ENCODE peak calls at places on chromosomes 2 and 18, in four cellular contexts. L is H1, A is K562, Z is GM12878. Q is an unnamed sample.

GRCh38 chr2:48131503-48132293 is 225.4 kb upstream of the FBXO11 start:
- DNase-seq in L (no peak), A (peak; percentile 22), Z (no peak), Q (no peak)

GRCh38 chr2:204363513-204363912 is 181.8 kb upstream of the PARD3B start:
- DNase-seq in L (no peak), A (no peak), Z (no peak), Q (no peak)

GRCh38 chr18:57131782-57132181 is 15.1 kb upstream of the BOD1L2 start:
- DNase-seq in L (no peak), A (no peak), Z (no peak), Q (no peak)

GRCh38 chr2:86435531-86435930 is 5.6 kb upstream of the KDM3A start:
- DNase-seq in L (no peak), A (no peak), Z (no peak), Q (no peak)

GRCh38 chr18:57095884-57096283 is 51.0 kb upstream of the BOD1L2 start:
- DNase-seq in L (no peak), A (no peak), Z (no peak), Q (peak; percentile 24)

GRCh38 chr2:149489452-149489851 is 98.1 kb downstream of the MMADHC start:
- DNase-seq in L (no peak), A (no peak), Z (no peak), Q (peak; percentile 54)

GRCh38 chr2:101306410-101306809 is 2.1 kb downstream of the RNF149 start:
- DNase-seq in L (no peak), A (peak; percentile 37), Z (no peak), Q (no peak)

GRCh38 chr2:33298233-33298632 is 178.2 kb upstream of the RASGRP3 start:
- DNase-seq in L (no peak), A (peak; percentile 47), Z (no peak), Q (no peak)

GRCh38 chr18:8835556-8835955 is 130.2 kb downstream of the MTCL1 start:
- DNase-seq in L (no peak), A (no peak), Z (no peak), Q (no peak)

GRCh38 chr2:177467646-177468045 is 75.1 kb downstream of the AGPS start:
- DNase-seq in L (no peak), A (no peak), Z (no peak), Q (no peak)

GRCh38 chr18:48829443-48830149 is 121.2 kb downstream of the SMAD7 start:
- DNase-seq in L (no peak), A (no peak), Z (no peak), Q (peak; percentile 70)
- H3K27ac ChIP-seq in L (no peak overlapping the region), A (no peak overlapping the region), Z (no peak overlapping the region), Q (no peak overlapping the region)

GRCh38 chr2:200050921-200051620 is 95.7 kb downstream of the MAIP1 start:
- DNase-seq in L (no peak), A (no peak), Z (no peak), Q (no peak)
- TF ChIP-seq CREB1 in L (no peak), A (no peak), Z (no peak), Q (no peak)

GRCh38 chr2:28269019-28269784 is 123.5 kb upstream of the FOSL2 start:
- DNase-seq in L (no peak), A (peak; percentile 61), Z (no peak), Q (peak; percentile 40)

GRCh38 chr2:28263690-28264089 is 129.0 kb upstream of the FOSL2 start:
- DNase-seq in L (no peak), A (no peak), Z (no peak), Q (peak; percentile 22)

GRCh38 chr2:28268386-28268785 is 124.3 kb upstream of the FOSL2 start:
- DNase-seq in L (no peak), A (no peak), Z (no peak), Q (no peak)

GRCh38 chr2:28270456-28271146 is 122.1 kb upstream of the FOSL2 start:
- DNase-seq in L (no peak), A (no peak), Z (no peak), Q (no peak)

DNA sequence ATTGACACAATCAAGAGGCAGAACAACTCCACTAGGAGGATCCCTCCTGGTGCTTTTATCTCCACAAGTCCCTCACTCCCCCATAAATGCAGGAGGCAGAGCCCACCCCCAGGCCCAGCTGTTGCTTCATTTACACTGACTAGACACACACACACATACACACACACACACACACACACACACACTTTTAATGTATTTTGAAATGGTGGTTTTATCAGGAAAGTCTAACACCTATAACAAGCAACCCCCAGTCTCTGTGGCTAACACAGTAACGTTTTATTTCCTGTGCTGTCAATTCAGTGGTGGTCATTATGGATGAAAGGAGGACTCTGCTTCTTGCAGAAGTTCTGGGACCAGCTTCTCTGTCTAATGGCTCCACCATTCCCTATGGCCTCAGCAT is 125.4 kb upstream of the FOSL2 start:
- DNase-seq in L (no peak), A (no peak), Z (no peak), Q (no peak)
- H3K27ac ChIP-seq in L (no peak overlapping the region), A (no peak overlapping the region), Z (no peak overlapping the region), Q (no peak overlapping the region)

DNA sequence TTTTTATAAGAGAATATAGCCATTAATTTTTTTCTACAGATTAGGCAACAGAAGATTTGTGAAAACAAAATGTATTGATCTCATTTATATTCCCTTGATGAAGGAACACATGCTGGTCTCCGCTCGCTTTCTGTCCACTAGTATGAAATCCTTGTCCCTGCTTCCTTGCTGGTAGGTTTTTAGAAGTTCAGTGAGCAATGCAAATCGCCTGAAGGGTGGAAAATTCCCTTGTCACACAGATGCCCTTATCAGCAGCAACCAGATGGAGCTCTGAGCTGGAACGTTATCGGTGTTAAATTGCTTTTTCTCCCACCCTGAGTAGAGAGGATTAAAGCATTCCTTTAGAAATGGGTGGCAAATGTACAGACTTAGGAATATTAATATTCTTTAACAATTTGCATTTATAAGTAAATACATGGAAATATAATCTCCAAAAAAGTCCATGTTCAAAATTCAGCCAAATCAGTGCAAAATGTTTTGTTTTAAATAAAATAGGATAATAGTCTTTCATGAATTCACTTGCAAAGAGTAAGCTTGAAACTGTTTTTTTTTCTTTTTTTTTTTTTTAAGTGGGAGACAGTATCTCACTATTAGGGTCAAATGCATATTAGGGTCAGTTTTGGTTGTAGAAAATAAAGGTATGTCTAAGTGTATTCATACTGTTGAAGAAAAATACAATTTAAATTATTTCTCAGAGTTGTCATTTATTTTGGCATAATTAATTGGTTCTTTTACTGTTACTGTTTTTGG is 164.0 kb upstream of the MYO3B start:
- DNase-seq in L (no peak), A (peak; percentile 92), Z (no peak), Q (peak; percentile 36)
- TF ChIP-seq CREB1 in L (no peak), A (peak; percentile 62), Z (no peak), Q (no peak)

GRCh38 chr2:28449126-28449488 is 46.8 kb upstream of the PLB1 start:
- DNase-seq in L (no peak), A (no peak), Z (no peak), Q (no peak)

GRCh38 chr2:28447943-28448737 is 47.7 kb upstream of the PLB1 start:
- DNase-seq in L (no peak), A (no peak), Z (no peak), Q (no peak)

GRCh38 chr2:28450901-28451565 is 44.8 kb upstream of the PLB1 start:
- DNase-seq in L (no peak), A (no peak), Z (no peak), Q (no peak)

GRCh38 chr2:28449489-28450395 is 46.1 kb upstream of the PLB1 start:
- DNase-seq in L (no peak), A (peak; percentile 45), Z (no peak), Q (peak; percentile 15)

GRCh38 chr2:28448738-28449100 is 47.1 kb upstream of the PLB1 start:
- DNase-seq in L (no peak), A (no peak), Z (no peak), Q (no peak)
- H3K27ac ChIP-seq in L (no peak overlapping the region), A (no peak overlapping the region), Z (no peak overlapping the region), Q (no peak overlapping the region)

GRCh38 chr2:76019130-76019529 is 308.4 kb upstream of the GCFC2 start:
- DNase-seq in L (no peak), A (no peak), Z (no peak), Q (no peak)
- TF ChIP-seq CREB1 in L (no peak), A (no peak), Z (no peak), Q (no peak)

GRCh38 chr2:228878138-228878537 is 392.9 kb downstream of the PID1 start:
- DNase-seq in L (no peak), A (no peak), Z (no peak), Q (no peak)
- H3K27ac ChIP-seq in L (no peak overlapping the region), A (no peak overlapping the region), Z (no peak overlapping the region), Q (no peak overlapping the region)

DNA sequence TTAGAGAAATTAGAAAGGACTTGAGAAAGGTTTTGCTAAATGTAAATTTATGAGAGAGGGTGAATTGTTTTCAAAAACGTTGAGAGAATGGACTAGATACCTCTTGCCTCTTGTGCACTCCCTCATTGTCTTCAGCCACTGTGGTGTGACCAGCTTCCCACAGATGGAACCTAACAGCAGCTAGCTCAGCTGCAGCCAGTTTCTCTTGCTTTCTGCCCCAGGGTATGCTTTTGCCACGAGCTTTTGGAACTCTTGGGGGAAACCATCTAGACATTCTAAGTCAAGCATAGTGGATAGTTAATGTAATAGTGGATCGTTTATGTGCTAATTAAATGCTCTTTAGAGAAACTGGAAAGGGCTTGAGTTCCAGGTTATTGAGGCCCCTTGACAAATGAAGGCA is 288.2 kb downstream of the CTNNA2 start:
- DNase-seq in L (no peak), A (no peak), Z (no peak), Q (no peak)
- TF ChIP-seq CREB1 in L (no peak), A (no peak), Z (no peak), Q (no peak)

GRCh38 chr2:5690718-5691658 is 1.2 kb upstream of the SOX11 start:
- DNase-seq in L (no peak), A (no peak), Z (no peak), Q (peak; percentile 80)
- H3K27ac ChIP-seq in L (peak overlapping the region; percentile 81), A (no peak overlapping the region), Z (no peak overlapping the region), Q (peak overlapping the region; percentile 95)

DNA sequence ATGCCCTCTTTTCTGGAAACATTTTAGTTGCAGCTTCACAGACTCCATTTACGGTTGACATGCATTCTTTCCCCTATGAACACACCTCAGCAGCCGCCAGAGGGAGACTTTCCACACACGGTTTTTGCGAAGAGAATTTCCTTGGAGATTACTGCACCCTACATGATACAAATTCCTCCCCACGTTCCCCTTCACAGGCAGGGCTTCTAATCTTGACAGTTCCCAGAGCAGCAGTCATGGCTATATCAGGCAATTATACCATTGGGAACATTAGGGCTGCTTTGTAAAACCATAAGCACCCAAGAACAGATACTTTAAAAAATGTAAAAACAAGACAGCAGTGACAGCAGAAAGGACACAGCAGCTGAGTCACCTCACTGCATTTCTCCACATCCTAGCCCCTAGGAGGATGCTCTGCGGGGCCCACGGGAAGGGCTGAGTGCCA is 253.8 kb downstream of the TGIF1 start:
- DNase-seq in L (no peak), A (peak; percentile 80), Z (no peak), Q (peak; percentile 81)
- TF ChIP-seq CREB1 in L (no peak), A (no peak), Z (no peak), Q (no peak)

Q was measured in GM23338.